ENCODE peak calls at places on chromosomes 5 and 9, in six cellular contexts. T is OCI-LY7; S is CD4-positive, CD25-positive, alpha-beta regulatory T cell; F is SK-N-SH; N is transverse colon; P is colonic mucosa. H is an unnamed sample.

GRCh38 chr5:34519489-34520220 is 136.5 kb upstream of the RAI14 start:
- DNase-seq in N (no peak), P (no peak), F (no peak), S (no peak), T (no peak), H (no peak)

GRCh38 chr5:167934561-167934971 is 356.9 kb upstream of the WWC1 start:
- DNase-seq in P (no peak), F (no peak), S (no peak), T (no peak), N (peak), H (peak)

GRCh38 chr9:113649054-113649453 is 185.5 kb downstream of the RGS3 start:
- DNase-seq in T (no peak), S (no peak), P (no peak), N (peak), F (peak), H (no peak)

GRCh38 chr5:180598797-180599589 is 7.7 kb upstream of the SCGB3A1 start:
- DNase-seq in F (peak), N (no peak), T (no peak), S (no peak), P (no peak), H (no peak)

GRCh38 chr5:1654786-1655495 is 131.2 kb upstream of the LPCAT1 start:
- DNase-seq in N (no peak), S (no peak), T (no peak), P (peak), F (peak), H (no peak)

GRCh38 chr9:2681981-2682380 is 35.3 kb upstream of the KCNV2 start:
- DNase-seq in P (no peak), N (no peak), T (no peak), S (no peak), F (no peak), H (no peak)

GRCh38 chr5:59097116-59097515 is 514.2 kb downstream of the RAB3C start:
- DNase-seq in F (no peak), N (no peak), P (no peak), T (no peak), S (no peak), H (no peak)

GRCh38 chr5:131609774-131610173 is 25.3 kb downstream of the RAPGEF6 start:
- DNase-seq in F (no peak), T (no peak), P (no peak), S (no peak), N (no peak), H (no peak)

GRCh38 chr5:181133610-181134231 is 2.8 kb upstream of the OR2V1 start:
- DNase-seq in N (peak), T (no peak), P (peak), F (no peak), S (no peak), H (no peak)

GRCh38 chr9:110115341-110115820 is 92.6 kb downstream of the C9orf152 start:
- DNase-seq in P (no peak), F (no peak), S (no peak), T (no peak), N (no peak), H (no peak)

GRCh38 chr9:8534828-8535227 is 735.2 kb upstream of the DMAC1 start:
- DNase-seq in T (no peak), P (no peak), S (no peak), F (no peak), N (no peak), H (no peak)

GRCh38 chr5:138696501-138696900 is 56.7 kb upstream of the CTNNA1 start:
- DNase-seq in P (no peak), N (no peak), T (no peak), S (no peak), F (no peak), H (no peak)

GRCh38 chr5:150946351-150946905 is 41.6 kb upstream of the ZNF300 start:
- DNase-seq in F (peak), S (no peak), P (peak), N (peak), T (no peak), H (peak)

GRCh38 chr5:153753645-153754432 is 263.4 kb downstream of the GRIA1 start:
- DNase-seq in F (no peak), N (no peak), T (no peak), P (no peak), S (no peak), H (no peak)

GRCh38 chr9:89361816-89362646 is 43.7 kb downstream of the SECISBP2 start:
- DNase-seq in N (no peak), F (no peak), P (no peak), S (no peak), T (no peak), H (no peak)

GRCh38 chr5:167451091-167451490 is 840.4 kb upstream of the WWC1 start:
- DNase-seq in T (no peak), F (no peak), S (no peak), P (no peak), N (no peak), H (no peak)

GRCh38 chr9:94872921-94873511 is 146.5 kb downstream of the AOPEP start:
- DNase-seq in T (no peak), S (no peak), F (peak), N (no peak), P (no peak), H (no peak)

GRCh38 chr9:94869415-94869838 is 142.9 kb downstream of the AOPEP start:
- DNase-seq in N (no peak), T (no peak), P (no peak), F (peak), S (no peak), H (no peak)

GRCh38 chr9:94870465-94870792 is 143.9 kb downstream of the AOPEP start:
- DNase-seq in S (no peak), T (no peak), N (no peak), P (peak), F (no peak), H (no peak)

GRCh38 chr9:94868462-94868861 is 142.0 kb downstream of the AOPEP start:
- DNase-seq in S (no peak), F (no peak), N (no peak), P (no peak), T (no peak), H (no peak)

GRCh38 chr9:94870793-94871558 is 144.5 kb downstream of the AOPEP start:
- DNase-seq in F (no peak), T (no peak), S (peak), N (no peak), P (peak), H (no peak)
- H3K27ac ChIP-seq in F (peak), T (no peak), S (peak), N (no peak), P (no peak), H (peak)

GRCh38 chr5:96128204-96128864 is 166.7 kb upstream of the ELL2 start:
- DNase-seq in S (no peak), T (no peak), N (no peak), P (no peak), F (no peak), H (no peak)

GRCh38 chr5:96124589-96124988 is 162.9 kb upstream of the ELL2 start:
- DNase-seq in S (no peak), F (no peak), T (no peak), P (no peak), N (no peak), H (no peak)

GRCh38 chr5:96123418-96123817 is 161.8 kb upstream of the ELL2 start:
- DNase-seq in N (no peak), S (no peak), F (no peak), T (no peak), P (no peak), H (no peak)

GRCh38 chr5:96127538-96127937 is 165.9 kb upstream of the ELL2 start:
- DNase-seq in S (no peak), F (no peak), N (no peak), P (no peak), T (no peak), H (no peak)

GRCh38 chr5:96125335-96125891 is 163.8 kb upstream of the ELL2 start:
- DNase-seq in T (no peak), S (no peak), P (no peak), N (no peak), F (no peak), H (no peak)
- H3K27ac ChIP-seq in T (no peak), S (no peak), P (no peak), N (no peak), F (peak), H (peak)

DNA sequence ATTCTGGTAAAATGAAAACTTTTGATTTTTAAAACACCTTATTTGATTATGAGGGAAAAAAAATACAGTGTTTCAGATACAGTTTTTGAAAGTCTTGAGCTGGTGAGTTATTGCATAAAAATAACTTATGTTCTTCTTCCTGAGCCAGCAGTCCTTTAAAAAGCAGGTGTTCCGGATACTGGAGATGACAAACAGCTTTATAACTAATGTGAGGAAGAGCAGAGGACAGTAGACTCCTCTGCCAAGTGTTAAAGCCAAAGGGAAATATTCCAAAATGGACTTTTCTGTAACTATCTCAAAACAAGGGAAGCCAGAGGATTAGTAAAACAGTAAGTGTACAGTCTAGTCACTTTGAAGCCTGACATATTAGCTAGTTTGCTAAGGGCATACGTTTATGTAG is 11.1 kb upstream of the SNCAIP start:
- DNase-seq in S (no peak), N (no peak), F (no peak), T (no peak), P (no peak), H (no peak)
- H3K27ac ChIP-seq in S (no peak), N (no peak), F (no peak), T (no peak), P (no peak), H (no peak)

DNA sequence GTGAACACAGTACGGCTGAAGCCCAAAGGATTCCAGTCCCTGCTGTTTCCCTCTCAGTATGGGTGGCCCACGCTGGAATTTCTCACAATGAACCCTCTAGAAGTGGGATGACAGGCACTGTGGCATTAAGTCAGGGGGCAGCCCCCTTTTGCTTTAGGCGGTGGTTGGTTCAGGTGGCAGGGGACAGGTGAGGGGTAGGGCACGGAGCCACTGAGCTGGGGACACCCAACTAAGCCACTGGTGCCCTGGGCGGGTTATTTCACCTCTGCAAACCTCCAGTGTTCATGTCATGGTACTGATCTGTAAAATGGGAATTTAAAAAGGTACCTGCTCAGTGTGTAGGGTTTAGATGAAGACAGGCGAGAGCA is 7.6 kb downstream of the SPACA9 start:
- DNase-seq in F (no peak), N (no peak), T (no peak), S (no peak), P (no peak), H (no peak)
- H3K27ac ChIP-seq in F (no peak), N (no peak), T (no peak), S (no peak), P (no peak), H (no peak)

GRCh38 chr9:85224301-85224700 is 517.5 kb downstream of the AGTPBP1 start:
- DNase-seq in F (no peak), N (no peak), S (no peak), T (no peak), P (no peak), H (no peak)

GRCh38 chr9:85228111-85228855 is 513.5 kb downstream of the AGTPBP1 start:
- DNase-seq in P (no peak), F (no peak), S (no peak), T (no peak), N (no peak), H (no peak)

GRCh38 chr9:85230081-85230480 is 511.7 kb downstream of the AGTPBP1 start:
- DNase-seq in T (no peak), N (no peak), S (no peak), F (no peak), P (no peak), H (no peak)

GRCh38 chr9:85223506-85224108 is 518.1 kb downstream of the AGTPBP1 start:
- DNase-seq in F (no peak), T (no peak), P (no peak), S (no peak), N (no peak), H (no peak)

DNA sequence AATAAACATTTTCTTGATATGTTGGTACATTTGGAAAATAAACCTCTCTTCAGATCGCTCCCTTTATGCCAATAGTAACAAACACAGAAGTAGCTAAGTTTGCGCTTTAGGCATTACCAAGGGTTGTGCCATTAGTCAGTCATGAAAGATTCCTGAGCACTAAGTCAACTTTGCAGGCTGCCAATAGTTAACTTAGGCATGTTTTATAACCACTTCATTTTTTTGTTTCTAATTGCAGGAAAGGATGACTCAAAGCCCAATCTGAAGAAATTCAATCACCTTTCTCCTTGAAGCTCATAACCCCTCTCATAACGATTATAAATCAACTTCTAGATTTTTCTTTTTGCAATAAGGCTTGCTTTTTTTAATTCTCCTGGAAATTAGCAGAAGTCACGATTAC is 517.0 kb downstream of the AGTPBP1 start:
- DNase-seq in N (no peak), S (no peak), T (no peak), P (no peak), F (no peak), H (no peak)
- H3K27ac ChIP-seq in N (no peak), S (no peak), T (no peak), P (no peak), F (no peak), H (peak)

GRCh38 chr5:43065384-43066230 is 25.5 kb upstream of the ANXA2R start:
- DNase-seq in F (no peak), T (peak), N (peak), P (peak), S (peak), H (no peak)
- H3K27ac ChIP-seq in F (peak), T (peak), N (peak), P (peak), S (peak), H (peak)

DNA sequence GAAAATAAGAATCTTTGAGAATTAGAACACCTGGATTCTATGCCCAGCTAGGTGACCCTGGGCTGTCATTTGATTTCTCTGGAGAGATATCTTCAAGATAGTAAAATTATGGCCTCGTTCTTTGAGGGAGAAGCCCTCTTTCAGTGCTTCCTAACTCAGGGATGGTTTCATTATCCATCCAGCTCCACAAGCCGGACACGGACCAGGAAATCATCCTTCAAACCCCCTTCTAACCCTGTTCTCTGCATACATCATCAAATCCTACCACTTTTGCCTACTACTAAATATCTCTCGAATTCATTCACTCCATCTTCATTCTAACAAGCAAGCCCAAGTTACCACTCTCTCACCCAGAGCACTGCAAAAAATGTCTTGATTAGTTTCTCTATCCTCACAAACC is 57.2 kb downstream of the MAPKAP1 start:
- DNase-seq in F (no peak), P (no peak), N (no peak), T (no peak), S (no peak), H (no peak)
- H3K27ac ChIP-seq in F (peak), P (peak), N (no peak), T (no peak), S (no peak), H (no peak)